ENCODE peak calls at places on chromosomes 12 and 14, in five cellular contexts. One of them, this sample, is unnamed.
A peak's percentile ranks its signal among the peaks of the same experiment; 100 is the strongest.

GRCh38 chr12:39712334-39712733 is 92.7 kb upstream of the ABCD2 start:
- DNase-seq in nucleus accumbens: no peak
- DNase-seq in foreskin fibroblast: no peak
- DNase-seq in memory B cell: no peak
- DNase-seq in HFFc6: no peak
- DNase-seq in this sample: no peak

GRCh38 chr14:69088523-69089445 is 64.1 kb downstream of the DCAF5 start:
- DNase-seq in nucleus accumbens: no peak
- DNase-seq in foreskin fibroblast: peak; percentile 51
- DNase-seq in memory B cell: no peak
- DNase-seq in HFFc6: peak; percentile 85
- DNase-seq in this sample: no peak

GRCh38 chr12:67534671-67535070 is 113.9 kb upstream of the DYRK2 start:
- DNase-seq in nucleus accumbens: no peak
- DNase-seq in foreskin fibroblast: peak; percentile 63
- DNase-seq in memory B cell: no peak
- DNase-seq in HFFc6: peak; percentile 85
- DNase-seq in this sample: peak; percentile 63

GRCh38 chr12:57632369-57632897 is 568 bp downstream of the B4GALNT1 start:
- DNase-seq in nucleus accumbens: no peak
- DNase-seq in foreskin fibroblast: no peak
- DNase-seq in memory B cell: peak; percentile 36
- DNase-seq in HFFc6: no peak
- DNase-seq in this sample: no peak

GRCh38 chr14:20247651-20248246 is 8.7 kb downstream of the OR11H4 start:
- DNase-seq in nucleus accumbens: no peak
- DNase-seq in foreskin fibroblast: no peak
- DNase-seq in memory B cell: no peak
- DNase-seq in HFFc6: no peak
- DNase-seq in this sample: no peak

GRCh38 chr12:110269622-110270124 is 11.4 kb upstream of the ATP2A2 start:
- DNase-seq in nucleus accumbens: no peak
- DNase-seq in foreskin fibroblast: peak; percentile 68
- DNase-seq in memory B cell: no peak
- DNase-seq in HFFc6: peak; percentile 46
- DNase-seq in this sample: no peak

GRCh38 chr12:42757735-42758134 is 168.2 kb upstream of the PRICKLE1 start:
- DNase-seq in nucleus accumbens: no peak
- DNase-seq in foreskin fibroblast: no peak
- DNase-seq in memory B cell: no peak
- DNase-seq in HFFc6: no peak
- DNase-seq in this sample: no peak

GRCh38 chr14:50741571-50741970 is 73.5 kb upstream of the SAV1 start:
- DNase-seq in nucleus accumbens: no peak
- DNase-seq in foreskin fibroblast: peak; percentile 14
- DNase-seq in memory B cell: no peak
- DNase-seq in HFFc6: peak; percentile 17
- DNase-seq in this sample: no peak

GRCh38 chr12:124827588-124828184 is 36.0 kb downstream of the SCARB1 start:
- DNase-seq in nucleus accumbens: no peak
- DNase-seq in foreskin fibroblast: no peak
- DNase-seq in memory B cell: no peak
- DNase-seq in HFFc6: no peak
- DNase-seq in this sample: no peak

GRCh38 chr12:46373303-46374182 is 970 bp upstream of the SLC38A2 start:
- DNase-seq in nucleus accumbens: peak; percentile 30
- DNase-seq in foreskin fibroblast: no peak
- DNase-seq in memory B cell: peak; percentile 29
- DNase-seq in HFFc6: no peak
- DNase-seq in this sample: no peak

GRCh38 chr12:109591041-109591440 is 17.4 kb downstream of the MVK start:
- DNase-seq in nucleus accumbens: no peak
- DNase-seq in foreskin fibroblast: no peak
- DNase-seq in memory B cell: no peak
- DNase-seq in HFFc6: no peak
- DNase-seq in this sample: no peak

GRCh38 chr12:75836533-75836932 is 195.0 kb downstream of the PHLDA1 start:
- DNase-seq in nucleus accumbens: no peak
- DNase-seq in foreskin fibroblast: no peak
- DNase-seq in memory B cell: no peak
- DNase-seq in HFFc6: no peak
- DNase-seq in this sample: no peak